ENCODE peak calls at places on chromosome 22, in seven cellular contexts. N, W, G, D, M, X and B are unnamed samples.

GRCh38 chr22:35150163-35151107 is 84.5 kb downstream of the ISX start:
- DNase-seq in N (peak; percentile 15), W (peak; percentile 50), G (peak; percentile 40), D (peak; percentile 37), M (peak; percentile 40), X (peak; percentile 26), B (no peak)

GRCh38 chr22:43004362-43005035 is 10.4 kb downstream of the PACSIN2 start:
- DNase-seq in N (no peak), W (no peak), G (no peak), D (peak; percentile 35), M (peak; percentile 68), X (peak; percentile 61), B (no peak)

GRCh38 chr22:20885557-20886323 is 26.9 kb downstream of the SNAP29 start:
- DNase-seq in N (peak; percentile 70), W (peak; percentile 83), G (peak; percentile 67), D (peak; percentile 85), M (peak; percentile 84), X (peak; percentile 83), B (peak; percentile 57)

GRCh38 chr22:17087176-17088131 is 2.7 kb downstream of the IL17RA start:
- DNase-seq in N (no peak), W (no peak), G (no peak), D (no peak), M (peak; percentile 81), X (peak; percentile 55), B (no peak)

GRCh38 chr22:44712156-44712555 is 10.2 kb downstream of the PRR5 start:
- DNase-seq in N (no peak), W (no peak), G (no peak), D (no peak), M (no peak), X (no peak), B (no peak)

GRCh38 chr22:48880749-48881148 is 946.9 kb downstream of the BRD1 start:
- DNase-seq in N (no peak), W (no peak), G (no peak), D (no peak), M (no peak), X (no peak), B (no peak)

GRCh38 chr22:31947296-31947695 is 3.0 kb downstream of the YWHAH start:
- DNase-seq in N (no peak), W (no peak), G (peak; percentile 49), D (peak; percentile 43), M (no peak), X (no peak), B (no peak)

GRCh38 chr22:32534252-32535215 is 59.9 kb downstream of the FBXO7 start:
- DNase-seq in N (peak; percentile 52), W (peak; percentile 34), G (no peak), D (no peak), M (no peak), X (peak; percentile 21), B (no peak)

GRCh38 chr22:44032126-44032730 is 8.1 kb downstream of the PARVB start:
- DNase-seq in N (no peak), W (no peak), G (no peak), D (no peak), M (peak; percentile 29), X (no peak), B (no peak)

GRCh38 chr22:31378123-31378522 is 21.3 kb upstream of the DRG1 start:
- DNase-seq in N (no peak), W (no peak), G (no peak), D (no peak), M (peak; percentile 32), X (no peak), B (no peak)

GRCh38 chr22:43094085-43094484 is 4.9 kb upstream of the TTLL1 start:
- DNase-seq in N (no peak), W (peak; percentile 53), G (no peak), D (peak; percentile 60), M (no peak), X (peak; percentile 56), B (no peak)

GRCh38 chr22:41596776-41597634 is 7.4 kb upstream of the PMM1 start:
- DNase-seq in N (no peak), W (peak; percentile 82), G (peak; percentile 40), D (peak; percentile 61), M (peak; percentile 60), X (peak; percentile 18), B (no peak)

GRCh38 chr22:31646186-31647019 is 15.6 kb downstream of the PISD start:
- DNase-seq in N (peak; percentile 47), W (no peak), G (no peak), D (peak; percentile 59), M (peak; percentile 95), X (peak; percentile 97), B (no peak)

GRCh38 chr22:41987276-41987675 is 11.3 kb upstream of the WBP2NL start:
- DNase-seq in N (no peak), W (no peak), G (no peak), D (no peak), M (no peak), X (no peak), B (no peak)

GRCh38 chr22:40401532-40401931 is 31.1 kb downstream of the SGSM3 start:
- DNase-seq in N (no peak), W (no peak), G (no peak), D (no peak), M (no peak), X (no peak), B (no peak)

GRCh38 chr22:37486224-37486845 is at the start of gene MFNG:
- DNase-seq in N (peak; percentile 51), W (peak; percentile 78), G (peak; percentile 26), D (peak; percentile 54), M (peak; percentile 17), X (peak; percentile 9), B (no peak)

GRCh38 chr22:44344407-44344806 is 31.7 kb upstream of the SHISAL1 start:
- DNase-seq in N (no peak), W (no peak), G (no peak), D (no peak), M (no peak), X (no peak), B (no peak)

GRCh38 chr22:40385041-40385782 is 14.8 kb downstream of the SGSM3 start:
- DNase-seq in N (no peak), W (no peak), G (no peak), D (no peak), M (no peak), X (no peak), B (no peak)

GRCh38 chr22:41401781-41402648 is 20.3 kb downstream of the TEF start:
- DNase-seq in N (peak; percentile 40), W (peak; percentile 95), G (peak; percentile 44), D (peak; percentile 43), M (peak; percentile 90), X (peak; percentile 74), B (no peak)

GRCh38 chr22:36552300-36552699 is 23.3 kb upstream of the EIF3D start:
- DNase-seq in N (no peak), W (no peak), G (no peak), D (no peak), M (no peak), X (no peak), B (no peak)

GRCh38 chr22:44192811-44193536 is 12.2 kb downstream of the PARVG start:
- DNase-seq in N (no peak), W (no peak), G (no peak), D (no peak), M (no peak), X (no peak), B (no peak)

GRCh38 chr22:35437038-35437437 is 37.1 kb downstream of the MCM5 start:
- DNase-seq in N (no peak), W (no peak), G (no peak), D (peak; percentile 72), M (no peak), X (no peak), B (no peak)

GRCh38 chr22:35538801-35539321 is 1.8 kb upstream of the RASD2 start:
- DNase-seq in N (no peak), W (no peak), G (no peak), D (peak; percentile 44), M (no peak), X (peak; percentile 23), B (no peak)

GRCh38 chr22:36340621-36341020 is 47.1 kb downstream of the MYH9 start:
- DNase-seq in N (no peak), W (peak; percentile 56), G (no peak), D (no peak), M (no peak), X (no peak), B (no peak)

GRCh38 chr22:38518620-38519019 is 12.5 kb upstream of the DDX17 start:
- DNase-seq in N (no peak), W (no peak), G (no peak), D (no peak), M (no peak), X (no peak), B (no peak)

GRCh38 chr22:38513063-38513462 is 7.0 kb upstream of the DDX17 start:
- DNase-seq in N (no peak), W (no peak), G (no peak), D (no peak), M (no peak), X (no peak), B (no peak)
- TF ChIP-seq CTCF in N (no peak), W (no peak), G (no peak), D (no peak), M (no peak), X (no peak), B (no peak)

DNA sequence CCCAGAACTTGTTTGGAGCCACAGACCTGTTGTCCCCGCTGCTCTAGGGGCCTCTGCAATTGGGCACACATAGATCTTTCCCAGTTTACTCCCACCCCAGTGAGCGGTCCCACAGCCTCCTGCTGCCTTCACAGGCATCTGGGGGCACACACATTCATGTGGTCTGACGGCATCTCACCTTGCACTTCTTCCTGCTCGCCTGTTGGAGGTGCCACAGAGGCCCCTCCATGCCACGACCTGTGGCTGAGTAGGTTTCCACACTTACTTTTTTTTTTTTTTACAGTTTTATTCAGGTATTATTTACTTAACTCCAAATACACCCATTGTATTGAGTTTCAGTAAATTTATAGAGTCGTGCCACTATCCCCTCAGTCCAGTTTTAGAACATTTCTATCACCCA is 68.9 kb upstream of the SEPTIN5 start:
- DNase-seq in N (no peak), W (no peak), G (no peak), D (no peak), M (no peak), X (no peak), B (no peak)
- TF ChIP-seq CTCF in N (no peak), W (no peak), G (no peak), D (no peak), M (no peak), X (no peak), B (no peak)

GRCh38 chr22:49991907-49992533 is 20.5 kb downstream of the IL17REL start:
- DNase-seq in N (no peak), W (peak; percentile 10), G (no peak), D (no peak), M (no peak), X (no peak), B (peak; percentile 11)

GRCh38 chr22:49994361-49995058 is 18.1 kb downstream of the IL17REL start:
- DNase-seq in N (no peak), W (peak; percentile 24), G (no peak), D (no peak), M (no peak), X (no peak), B (peak; percentile 17)

GRCh38 chr22:49992921-49993648 is 19.5 kb downstream of the IL17REL start:
- DNase-seq in N (no peak), W (peak; percentile 80), G (no peak), D (peak; percentile 65), M (peak; percentile 37), X (peak; percentile 15), B (peak; percentile 22)

GRCh38 chr22:49995059-49995412 is 17.5 kb downstream of the IL17REL start:
- DNase-seq in N (no peak), W (no peak), G (no peak), D (no peak), M (no peak), X (no peak), B (no peak)

GRCh38 chr22:49993649-49994360 is 18.8 kb downstream of the IL17REL start:
- DNase-seq in N (no peak), W (peak; percentile 18), G (no peak), D (no peak), M (no peak), X (no peak), B (peak; percentile 16)
- TF ChIP-seq CTCF in N (no peak), W (peak; percentile 5), G (no peak), D (no peak), M (no peak), X (peak; percentile 22), B (no peak)

GRCh38 chr22:46390652-46391301 is 55.3 kb downstream of the TRMU start:
- DNase-seq in N (no peak), W (peak; percentile 75), G (peak; percentile 47), D (no peak), M (peak; percentile 68), X (no peak), B (no peak)
- TF ChIP-seq CTCF in N (no peak), W (peak; percentile 34), G (no peak), D (no peak), M (peak; percentile 57), X (no peak), B (no peak)